ENCODE peak calls at places on chromosomes 11 and 22, in six cellular contexts. I is HepG2, V is body of pancreas, E is GM12892, R is HCT116, X is stomach. H is an unnamed sample.
A peak's percentile ranks its signal among the peaks of the same experiment; 100 is the strongest.

GRCh38 chr11:20775331-20775730 is 105.9 kb downstream of the NELL1 start:
- DNase-seq in I (no peak), V (no peak), E (no peak), R (no peak), X (no peak), H (no peak)

GRCh38 chr11:95599959-95600586 is 189.5 kb downstream of the FAM76B start:
- DNase-seq in I (no peak), V (no peak), E (no peak), R (no peak), X (no peak), H (no peak)

GRCh38 chr22:44155115-44155514 is 25.6 kb upstream of the PARVG start:
- DNase-seq in I (no peak), V (no peak), E (no peak), R (no peak), X (no peak), H (no peak)

GRCh38 chr11:1211838-1212237 is 11.0 kb upstream of the MUC5B start:
- DNase-seq in I (no peak), V (no peak), E (no peak), R (no peak), X (no peak), H (no peak)

GRCh38 chr11:44629732-44630345 is 64.4 kb downstream of the CD82 start:
- DNase-seq in I (no peak), V (no peak), E (no peak), R (no peak), X (peak; percentile 3), H (no peak)

GRCh38 chr11:75797116-75797515 is 17.9 kb upstream of the UVRAG start:
- DNase-seq in I (no peak), V (no peak), E (no peak), R (no peak), X (no peak), H (no peak)

GRCh38 chr11:29300441-29300840 is 716.4 kb downstream of the KCNA4 start:
- DNase-seq in I (no peak), V (no peak), E (no peak), R (no peak), X (no peak), H (no peak)

GRCh38 chr11:14202263-14203173 is 156.5 kb downstream of the RRAS2 start:
- DNase-seq in I (no peak), V (no peak), E (no peak), R (no peak), X (no peak), H (no peak)

GRCh38 chr11:61266602-61267001 is 25.6 kb downstream of the PGA5 start:
- DNase-seq in I (no peak), V (no peak), E (no peak), R (no peak), X (no peak), H (no peak)

GRCh38 chr11:128298271-128298670 is 289.1 kb downstream of the ETS1 start:
- DNase-seq in I (no peak), V (no peak), E (no peak), R (no peak), X (no peak), H (no peak)

GRCh38 chr11:128686045-128686741 is 7.7 kb upstream of the FLI1 start:
- DNase-seq in I (no peak), V (no peak), E (no peak), R (no peak), X (no peak), H (no peak)

GRCh38 chr11:45924927-45925326 is 2.5 kb downstream of the LARGE2 start:
- DNase-seq in I (no peak), V (no peak), E (no peak), R (no peak), X (no peak), H (no peak)

GRCh38 chr11:3920148-3920852 is 64.8 kb downstream of the STIM1 start:
- DNase-seq in I (no peak), V (no peak), E (no peak), R (peak; percentile 44), X (peak; percentile 44), H (peak; percentile 73)

GRCh38 chr22:44085743-44086741 is 61.9 kb downstream of the PARVB start:
- DNase-seq in I (peak; percentile 43), V (peak; percentile 83), E (peak; percentile 48), R (peak; percentile 52), X (peak; percentile 85), H (peak; percentile 79)

GRCh38 chr11:63610604-63611394 is 3.4 kb downstream of the PLAAT3 start:
- DNase-seq in I (no peak), V (no peak), E (no peak), R (no peak), X (peak; percentile 21), H (no peak)

GRCh38 chr11:90476442-90477007 is 253.7 kb upstream of the CHORDC1 start:
- DNase-seq in I (peak; percentile 29), V (peak; percentile 65), E (no peak), R (peak; percentile 21), X (peak; percentile 37), H (peak; percentile 27)

GRCh38 chr11:78019808-78020207 is 3.3 kb downstream of the KCTD14 start:
- DNase-seq in I (peak; percentile 59), V (no peak), E (no peak), R (no peak), X (no peak), H (no peak)

GRCh38 chr11:60485987-60486386 is 6.6 kb upstream of the MS4A12 start:
- DNase-seq in I (peak; percentile 54), V (peak; percentile 61), E (peak; percentile 51), R (peak; percentile 79), X (peak; percentile 29), H (peak; percentile 1)

GRCh38 chr11:119144825-119145476 is 3.9 kb upstream of the ABCG4 start:
- DNase-seq in I (peak; percentile 77), V (peak; percentile 76), E (peak; percentile 71), R (peak; percentile 78), X (peak; percentile 69), H (peak; percentile 80)

GRCh38 chr11:111735262-111736116 is 30.7 kb downstream of the PPP2R1B start:
- DNase-seq in I (no peak), V (peak; percentile 67), E (no peak), R (no peak), X (peak; percentile 54), H (peak; percentile 12)

GRCh38 chr22:31248965-31249940 is 37.2 kb downstream of the LIMK2 start:
- DNase-seq in I (no peak), V (no peak), E (no peak), R (no peak), X (no peak), H (no peak)

GRCh38 chr11:87300640-87301381 is 263.1 kb downstream of the TMEM135 start:
- DNase-seq in I (no peak), V (no peak), E (no peak), R (no peak), X (no peak), H (peak; percentile 75)

GRCh38 chr11:79039122-79039521 is 401.7 kb downstream of the TENM4 start:
- DNase-seq in I (no peak), V (no peak), E (no peak), R (no peak), X (no peak), H (no peak)

GRCh38 chr22:40213478-40213877 is 35.8 kb downstream of the TNRC6B start:
- DNase-seq in I (no peak), V (no peak), E (no peak), R (no peak), X (no peak), H (no peak)

GRCh38 chr22:50687829-50688228 is 15.2 kb downstream of the SHANK3 start:
- DNase-seq in I (no peak), V (no peak), E (no peak), R (no peak), X (peak; percentile 8), H (no peak)

GRCh38 chr11:12693485-12694181 is 19.4 kb downstream of the TEAD1 start:
- DNase-seq in I (peak; percentile 48), V (peak; percentile 58), E (no peak), R (peak; percentile 96), X (peak; percentile 42), H (no peak)

GRCh38 chr22:17706451-17706900 is 67.8 kb downstream of the BID start:
- DNase-seq in I (peak; percentile 36), V (peak; percentile 32), E (peak; percentile 19), R (peak; percentile 54), X (peak; percentile 28), H (peak; percentile 46)
- TF ChIP-seq POLR2A in I (no peak), V (no peak), E (no peak), R (no peak), X (no peak), H (no peak)

DNA sequence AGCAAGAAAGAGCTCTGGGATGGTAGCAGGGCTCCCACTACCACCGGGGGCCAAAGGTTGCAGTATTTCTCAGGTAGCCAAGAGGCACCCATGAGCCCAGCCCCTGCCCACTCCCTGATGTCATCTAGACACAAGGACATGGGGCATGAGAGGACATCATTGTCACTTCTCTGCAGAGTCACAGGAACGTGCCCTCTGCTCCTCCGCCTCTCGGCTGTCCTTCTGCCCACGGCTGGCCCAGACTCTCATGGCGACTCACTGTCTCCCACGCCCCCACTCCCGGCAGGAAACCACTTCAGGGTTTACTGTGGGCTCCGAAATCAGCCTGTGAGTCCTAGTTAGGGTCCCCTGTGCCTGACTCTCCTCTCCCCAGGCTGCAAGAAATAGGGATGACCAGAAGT is 1.8 kb upstream of the GAL start:
- DNase-seq in I (no peak), V (no peak), E (no peak), R (no peak), X (no peak), H (no peak)
- TF ChIP-seq POLR2A in I (no peak), V (no peak), E (no peak), R (no peak), X (no peak), H (no peak)

GRCh38 chr11:121722431-121723256 is 269.9 kb upstream of the SORL1-AS1 start:
- DNase-seq in I (peak; percentile 87), V (peak; percentile 82), E (no peak), R (no peak), X (peak; percentile 40), H (no peak)
- TF ChIP-seq POLR2A in I (no peak), V (peak; percentile 83), E (no peak), R (no peak), X (no peak), H (no peak)

DNA sequence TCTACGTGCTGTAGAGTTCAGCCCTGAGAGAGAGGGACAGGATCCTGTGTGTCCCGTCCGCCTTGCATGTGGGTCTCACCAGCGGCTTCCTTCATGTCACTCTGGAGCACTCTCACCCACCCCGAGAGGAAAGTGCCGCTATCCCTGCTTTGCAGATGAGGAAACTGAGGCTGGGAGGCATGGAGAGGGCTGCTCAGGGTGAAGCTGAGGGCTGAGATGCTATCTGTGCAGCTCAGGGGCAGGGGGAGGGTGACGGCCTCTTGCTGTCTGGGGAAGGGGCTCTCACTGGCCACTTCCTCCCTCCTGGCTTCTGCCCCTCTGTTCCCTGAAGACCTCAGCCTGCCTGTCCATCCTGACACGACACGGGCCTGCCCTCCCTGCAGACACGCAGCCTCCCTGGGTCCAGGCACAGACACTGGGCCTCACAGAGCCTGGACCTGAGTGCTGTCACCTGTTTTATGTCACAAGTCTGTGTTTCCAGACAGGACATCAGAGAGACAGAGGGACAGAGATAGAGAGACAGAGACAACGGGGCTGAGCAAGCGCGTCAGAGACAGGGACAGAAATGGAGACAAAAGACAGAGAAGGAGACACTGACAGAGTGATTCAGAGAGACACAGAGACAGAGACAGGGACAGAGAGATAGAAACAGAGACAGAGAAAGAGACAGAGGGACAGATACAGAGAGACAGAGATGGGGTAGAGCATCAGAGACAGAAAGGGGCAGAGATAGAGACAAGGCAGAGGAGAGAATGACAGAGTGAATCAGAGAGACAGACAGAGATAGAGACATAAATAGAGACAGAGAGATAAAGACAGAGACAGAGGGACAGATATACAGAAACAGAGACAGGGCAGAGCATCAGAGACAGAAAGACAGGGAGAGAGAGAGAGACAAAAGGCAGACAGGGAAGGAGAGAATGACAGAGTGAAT is 53.1 kb downstream of the MCM5 start:
- DNase-seq in I (no peak), V (no peak), E (no peak), R (no peak), X (no peak), H (no peak)
- TF ChIP-seq POLR2A in I (no peak), V (no peak), E (no peak), R (no peak), X (no peak), H (no peak)

GRCh38 chr22:17570851-17571631 is 7.7 kb downstream of the SLC25A18 start:
- DNase-seq in I (no peak), V (peak; percentile 54), E (no peak), R (no peak), X (peak; percentile 67), H (no peak)
- TF ChIP-seq POLR2A in I (no peak), V (no peak), E (no peak), R (no peak), X (no peak), H (no peak)

H was measured in erythroblast.